ENCODE peak calls at places on chromosomes 4 and X, in five cellular contexts. One of them, this sample, is unnamed.

GRCh38 chr4:143185253-143186107 is 763 bp downstream of the USP38 start:
- DNase-seq in natural killer cell: no peak
- DNase-seq in CD8-positive, alpha-beta T cell: no peak
- DNase-seq in fibroblast of lung: peak
- DNase-seq in choroid plexus epithelial cell: peak
- DNase-seq in this sample: peak

GRCh38 chr4:118948545-118949144 is 60.0 kb downstream of the SYNPO2 start:
- DNase-seq in natural killer cell: no peak
- DNase-seq in CD8-positive, alpha-beta T cell: no peak
- DNase-seq in fibroblast of lung: no peak
- DNase-seq in choroid plexus epithelial cell: no peak
- DNase-seq in this sample: no peak

GRCh38 chr4:88854481-88854880 is 156.9 kb upstream of the NAP1L5 start:
- DNase-seq in natural killer cell: no peak
- DNase-seq in CD8-positive, alpha-beta T cell: no peak
- DNase-seq in fibroblast of lung: no peak
- DNase-seq in choroid plexus epithelial cell: no peak
- DNase-seq in this sample: no peak

GRCh38 chr4:973431-974397 is at the start of gene DGKQ:
- DNase-seq in natural killer cell: peak
- DNase-seq in CD8-positive, alpha-beta T cell: peak
- DNase-seq in fibroblast of lung: peak
- DNase-seq in choroid plexus epithelial cell: peak
- DNase-seq in this sample: peak

GRCh38 chr4:23084559-23085248 is 392.0 kb downstream of the GBA3 start:
- DNase-seq in natural killer cell: no peak
- DNase-seq in CD8-positive, alpha-beta T cell: no peak
- DNase-seq in fibroblast of lung: peak
- DNase-seq in choroid plexus epithelial cell: no peak
- DNase-seq in this sample: no peak

GRCh38 chr4:154158756-154159155 is 332.8 kb downstream of the DCHS2 start:
- DNase-seq in natural killer cell: no peak
- DNase-seq in CD8-positive, alpha-beta T cell: no peak
- DNase-seq in fibroblast of lung: no peak
- DNase-seq in choroid plexus epithelial cell: no peak
- DNase-seq in this sample: no peak

GRCh38 chrX:153910446-153910845 is 6.0 kb downstream of the AVPR2 start:
- DNase-seq in natural killer cell: no peak
- DNase-seq in CD8-positive, alpha-beta T cell: no peak
- DNase-seq in fibroblast of lung: no peak
- DNase-seq in choroid plexus epithelial cell: no peak
- DNase-seq in this sample: no peak

GRCh38 chr4:185128272-185129119 is 14.6 kb upstream of the SLC25A4 start:
- DNase-seq in natural killer cell: no peak
- DNase-seq in CD8-positive, alpha-beta T cell: peak
- DNase-seq in fibroblast of lung: peak
- DNase-seq in choroid plexus epithelial cell: peak
- DNase-seq in this sample: peak

GRCh38 chr4:25927361-25928040 is 13.5 kb downstream of the SMIM20 start:
- DNase-seq in natural killer cell: no peak
- DNase-seq in CD8-positive, alpha-beta T cell: no peak
- DNase-seq in fibroblast of lung: no peak
- DNase-seq in choroid plexus epithelial cell: no peak
- DNase-seq in this sample: no peak

GRCh38 chrX:136336623-136337022 is 35.9 kb downstream of the ADGRG4 start:
- DNase-seq in natural killer cell: no peak
- DNase-seq in CD8-positive, alpha-beta T cell: no peak
- DNase-seq in fibroblast of lung: no peak
- DNase-seq in choroid plexus epithelial cell: peak
- DNase-seq in this sample: no peak

GRCh38 chr4:40916880-40917279 is 167.1 kb downstream of the NSUN7 start:
- DNase-seq in natural killer cell: no peak
- DNase-seq in CD8-positive, alpha-beta T cell: no peak
- DNase-seq in fibroblast of lung: no peak
- DNase-seq in choroid plexus epithelial cell: peak
- DNase-seq in this sample: no peak

GRCh38 chrX:120302434-120302833 is 8.8 kb downstream of the TMEM255A start:
- DNase-seq in natural killer cell: peak
- DNase-seq in CD8-positive, alpha-beta T cell: peak
- DNase-seq in fibroblast of lung: no peak
- DNase-seq in choroid plexus epithelial cell: peak
- DNase-seq in this sample: no peak

GRCh38 chr4:16896871-16897270 is 1.6 kb downstream of the LDB2 start:
- DNase-seq in natural killer cell: no peak
- DNase-seq in CD8-positive, alpha-beta T cell: no peak
- DNase-seq in fibroblast of lung: peak
- DNase-seq in choroid plexus epithelial cell: peak
- DNase-seq in this sample: no peak

GRCh38 chr4:168555437-168555836 is 58.6 kb downstream of the PALLD start:
- DNase-seq in natural killer cell: no peak
- DNase-seq in CD8-positive, alpha-beta T cell: no peak
- DNase-seq in fibroblast of lung: no peak
- DNase-seq in choroid plexus epithelial cell: no peak
- DNase-seq in this sample: no peak

GRCh38 chr4:2172627-2173231 is 69.2 kb downstream of the HAUS3 start:
- DNase-seq in natural killer cell: no peak
- DNase-seq in CD8-positive, alpha-beta T cell: peak
- DNase-seq in fibroblast of lung: no peak
- DNase-seq in choroid plexus epithelial cell: no peak
- DNase-seq in this sample: no peak

GRCh38 chr4:82528868-82529267 is 32.9 kb downstream of the TMEM150C start:
- DNase-seq in natural killer cell: no peak
- DNase-seq in CD8-positive, alpha-beta T cell: no peak
- DNase-seq in fibroblast of lung: no peak
- DNase-seq in choroid plexus epithelial cell: no peak
- DNase-seq in this sample: no peak

GRCh38 chr4:110270492-110271197 is 72.2 kb upstream of the ELOVL6 start:
- DNase-seq in natural killer cell: no peak
- DNase-seq in CD8-positive, alpha-beta T cell: no peak
- DNase-seq in fibroblast of lung: peak
- DNase-seq in choroid plexus epithelial cell: peak
- DNase-seq in this sample: no peak

GRCh38 chrX:45524296-45524695 is 323.6 kb upstream of the DIPK2B start:
- DNase-seq in natural killer cell: no peak
- DNase-seq in CD8-positive, alpha-beta T cell: no peak
- DNase-seq in fibroblast of lung: peak
- DNase-seq in choroid plexus epithelial cell: no peak
- DNase-seq in this sample: no peak

GRCh38 chr4:48127882-48128394 is 6.1 kb downstream of the TXK start:
- DNase-seq in natural killer cell: peak
- DNase-seq in CD8-positive, alpha-beta T cell: peak
- DNase-seq in fibroblast of lung: peak
- DNase-seq in choroid plexus epithelial cell: peak
- DNase-seq in this sample: peak

GRCh38 chrX:132956421-132957210 is 1.8 kb downstream of the HS6ST2 start:
- DNase-seq in natural killer cell: no peak
- DNase-seq in CD8-positive, alpha-beta T cell: no peak
- DNase-seq in fibroblast of lung: no peak
- DNase-seq in choroid plexus epithelial cell: no peak
- DNase-seq in this sample: peak

GRCh38 chr4:38150021-38150671 is 189.9 kb downstream of the PTTG2 start:
- DNase-seq in natural killer cell: no peak
- DNase-seq in CD8-positive, alpha-beta T cell: no peak
- DNase-seq in fibroblast of lung: peak
- DNase-seq in choroid plexus epithelial cell: peak
- DNase-seq in this sample: no peak

GRCh38 chr4:48216563-48216962 is 53.1 kb downstream of the TEC start:
- DNase-seq in natural killer cell: no peak
- DNase-seq in CD8-positive, alpha-beta T cell: no peak
- DNase-seq in fibroblast of lung: no peak
- DNase-seq in choroid plexus epithelial cell: no peak
- DNase-seq in this sample: no peak

GRCh38 chrX:39975094-39975865 is 122.5 kb downstream of the BCOR start:
- DNase-seq in natural killer cell: no peak
- DNase-seq in CD8-positive, alpha-beta T cell: no peak
- DNase-seq in fibroblast of lung: no peak
- DNase-seq in choroid plexus epithelial cell: no peak
- DNase-seq in this sample: no peak

GRCh38 chr4:127601029-127601428 is 31.7 kb upstream of the INTU start:
- DNase-seq in natural killer cell: no peak
- DNase-seq in CD8-positive, alpha-beta T cell: no peak
- DNase-seq in fibroblast of lung: peak
- DNase-seq in choroid plexus epithelial cell: peak
- DNase-seq in this sample: no peak

GRCh38 chrX:13764765-13765164 is 30.2 kb downstream of the OFD1 start:
- DNase-seq in natural killer cell: no peak
- DNase-seq in CD8-positive, alpha-beta T cell: no peak
- DNase-seq in fibroblast of lung: peak
- DNase-seq in choroid plexus epithelial cell: peak
- DNase-seq in this sample: no peak

GRCh38 chr4:1676605-1677525 is 7.2 kb downstream of the FAM53A start:
- DNase-seq in natural killer cell: no peak
- DNase-seq in CD8-positive, alpha-beta T cell: no peak
- DNase-seq in fibroblast of lung: no peak
- DNase-seq in choroid plexus epithelial cell: no peak
- DNase-seq in this sample: no peak

DNA sequence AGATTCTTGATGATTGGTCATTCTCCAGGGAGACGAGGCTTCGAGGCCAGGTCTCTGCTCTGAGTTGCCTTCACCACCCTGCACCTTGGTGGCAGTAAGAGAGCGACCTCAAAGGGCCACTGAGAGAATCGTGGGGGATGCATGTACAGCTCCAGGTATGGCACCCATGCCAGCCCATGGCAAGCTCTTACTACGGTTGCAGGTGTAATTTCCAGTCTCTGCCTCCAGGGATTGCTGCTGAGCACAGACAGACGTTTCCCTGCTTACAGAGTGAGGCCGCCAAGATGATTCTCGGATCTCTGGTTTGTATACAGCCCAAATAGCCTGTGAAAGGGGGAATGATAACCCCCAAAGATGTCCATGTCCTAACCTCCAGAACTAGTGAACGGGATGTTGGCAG is 16.3 kb upstream of the DRD5 start:
- DNase-seq in natural killer cell: no peak
- DNase-seq in CD8-positive, alpha-beta T cell: no peak
- DNase-seq in fibroblast of lung: no peak
- DNase-seq in choroid plexus epithelial cell: peak
- DNase-seq in this sample: no peak
- TF ChIP-seq CTCF in natural killer cell: no peak
- TF ChIP-seq CTCF in CD8-positive, alpha-beta T cell: no peak
- TF ChIP-seq CTCF in fibroblast of lung: peak
- TF ChIP-seq CTCF in choroid plexus epithelial cell: peak
- TF ChIP-seq CTCF in this sample: peak

GRCh38 chr4:113064244-113064643 is 14.8 kb downstream of the ANK2 start:
- DNase-seq in natural killer cell: no peak
- DNase-seq in CD8-positive, alpha-beta T cell: no peak
- DNase-seq in fibroblast of lung: no peak
- DNase-seq in choroid plexus epithelial cell: no peak
- DNase-seq in this sample: peak
- TF ChIP-seq CTCF in natural killer cell: no peak
- TF ChIP-seq CTCF in CD8-positive, alpha-beta T cell: no peak
- TF ChIP-seq CTCF in fibroblast of lung: no peak
- TF ChIP-seq CTCF in choroid plexus epithelial cell: no peak
- TF ChIP-seq CTCF in this sample: no peak

DNA sequence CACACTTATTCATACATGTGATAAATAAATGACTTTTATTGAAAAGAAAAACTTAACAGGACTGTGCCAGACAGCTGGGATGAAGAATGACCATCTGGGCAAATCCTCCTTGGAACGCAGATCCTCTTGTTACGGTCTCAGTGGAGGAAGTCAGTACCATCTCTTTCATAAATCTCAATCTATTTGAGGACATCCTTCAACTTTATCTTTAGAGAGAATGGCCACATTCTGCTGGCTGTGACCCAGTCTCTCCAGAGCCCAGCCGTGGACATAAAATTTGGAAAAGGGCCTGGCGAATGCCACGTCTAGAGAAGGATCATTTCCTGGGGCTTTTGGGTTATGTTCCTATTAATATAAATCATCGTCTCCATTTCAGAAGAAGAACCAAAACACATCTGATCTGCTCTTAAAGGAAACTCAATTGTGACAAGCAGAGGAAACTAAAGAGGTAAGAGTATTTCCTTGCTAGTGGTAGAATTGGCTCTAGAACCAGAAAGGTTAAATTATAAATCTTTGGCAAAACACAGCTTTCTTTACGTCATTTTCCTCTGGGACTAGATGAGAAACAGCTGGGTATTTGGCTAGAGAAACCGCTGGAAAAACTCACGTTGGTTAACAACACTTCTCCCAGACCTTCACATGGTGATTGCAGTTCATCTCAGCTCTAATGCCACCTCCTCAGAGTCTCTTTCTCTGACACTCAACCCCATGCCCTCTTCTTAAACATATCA is 164.7 kb downstream of the CHIC2 start:
- DNase-seq in natural killer cell: no peak
- DNase-seq in CD8-positive, alpha-beta T cell: no peak
- DNase-seq in fibroblast of lung: peak
- DNase-seq in choroid plexus epithelial cell: peak
- DNase-seq in this sample: no peak
- TF ChIP-seq CTCF in natural killer cell: no peak
- TF ChIP-seq CTCF in CD8-positive, alpha-beta T cell: no peak
- TF ChIP-seq CTCF in fibroblast of lung: no peak
- TF ChIP-seq CTCF in choroid plexus epithelial cell: no peak
- TF ChIP-seq CTCF in this sample: no peak

GRCh38 chrX:70995338-70995737 is 64.4 kb upstream of the SLC7A3 start:
- DNase-seq in natural killer cell: no peak
- DNase-seq in CD8-positive, alpha-beta T cell: no peak
- DNase-seq in fibroblast of lung: no peak
- DNase-seq in choroid plexus epithelial cell: no peak
- DNase-seq in this sample: no peak

GRCh38 chrX:71000139-71000538 is 68.0 kb downstream of the SNX12 start:
- DNase-seq in natural killer cell: no peak
- DNase-seq in CD8-positive, alpha-beta T cell: no peak
- DNase-seq in fibroblast of lung: no peak
- DNase-seq in choroid plexus epithelial cell: no peak
- DNase-seq in this sample: no peak

GRCh38 chrX:70998402-70999027 is 67.6 kb upstream of the SLC7A3 start:
- DNase-seq in natural killer cell: no peak
- DNase-seq in CD8-positive, alpha-beta T cell: peak
- DNase-seq in fibroblast of lung: peak
- DNase-seq in choroid plexus epithelial cell: peak
- DNase-seq in this sample: no peak
- TF ChIP-seq CTCF in natural killer cell: no peak
- TF ChIP-seq CTCF in CD8-positive, alpha-beta T cell: no peak
- TF ChIP-seq CTCF in fibroblast of lung: peak
- TF ChIP-seq CTCF in choroid plexus epithelial cell: peak
- TF ChIP-seq CTCF in this sample: peak